ENCODE peak calls at places on chromosomes 11 and 22, in ten cellular contexts. G is AG04450; O is brain microvascular endothelial cell; N is HL-60; P is AG04449; C is foreskin fibroblast; Z is astrocyte of the cerebellum; M is CD8-positive, alpha-beta T cell; V is A549; B is GM12865. E is an unnamed sample.

GRCh38 chr22:39656495-39657490 is 86.2 kb downstream of the CACNA1I start:
- DNase-seq in G (no peak), O (no peak), N (no peak), P (no peak), C (no peak), Z (no peak), M (no peak), V (no peak), B (no peak), E (no peak)

GRCh38 chr11:34619062-34619516 is 1.8 kb upstream of the EHF start:
- DNase-seq in G (no peak), O (no peak), N (peak), P (no peak), C (no peak), Z (no peak), M (no peak), V (no peak), B (no peak), E (no peak)

GRCh38 chr11:88886796-88887195 is 179.0 kb downstream of the GRM5 start:
- DNase-seq in G (peak), O (peak), N (peak), P (no peak), C (peak), Z (no peak), M (peak), V (peak), B (peak), E (peak)

GRCh38 chr11:57842873-57843272 is 81.3 kb downstream of the CTNND1 start:
- DNase-seq in G (no peak), O (no peak), N (no peak), P (no peak), C (no peak), Z (no peak), M (no peak), V (no peak), B (no peak), E (no peak)

GRCh38 chr11:114172871-114173444 is 113.4 kb downstream of the ZBTB16 start:
- DNase-seq in G (no peak), O (no peak), N (no peak), P (no peak), C (no peak), Z (no peak), M (no peak), V (no peak), B (no peak), E (no peak)

GRCh38 chr11:34512810-34513673 is 552 bp downstream of the ELF5 start:
- DNase-seq in G (no peak), O (peak), N (peak), P (no peak), C (peak), Z (no peak), M (peak), V (peak), B (peak), E (peak)

GRCh38 chr22:23380911-23381310 is 199.2 kb downstream of the IGLL1 start:
- DNase-seq in G (no peak), O (no peak), N (no peak), P (no peak), C (no peak), Z (no peak), M (no peak), V (no peak), B (no peak), E (no peak)

GRCh38 chr11:48210052-48210451 is 6.6 kb upstream of the OR4B1 start:
- DNase-seq in G (no peak), O (peak), N (no peak), P (no peak), C (no peak), Z (no peak), M (no peak), V (peak), B (peak), E (no peak)

GRCh38 chr11:114122668-114123067 is 63.2 kb downstream of the ZBTB16 start:
- DNase-seq in G (no peak), O (no peak), N (no peak), P (no peak), C (no peak), Z (no peak), M (no peak), V (no peak), B (no peak), E (no peak)

GRCh38 chr11:56394381-56394780 is 18.1 kb upstream of the OR5AL1 start:
- DNase-seq in G (no peak), O (no peak), N (no peak), P (no peak), C (no peak), Z (no peak), M (no peak), V (no peak), B (no peak), E (no peak)

GRCh38 chr11:46899501-46900025 is 18.8 kb downstream of the LRP4 start:
- DNase-seq in G (no peak), O (no peak), N (no peak), P (no peak), C (no peak), Z (no peak), M (no peak), V (no peak), B (no peak), E (no peak)

GRCh38 chr11:76236092-76237026 is 30.1 kb upstream of the WNT11 start:
- DNase-seq in G (no peak), O (peak), N (peak), P (no peak), C (peak), Z (peak), M (peak), V (peak), B (peak), E (peak)

GRCh38 chr11:26842883-26843282 is 121.0 kb upstream of the SLC5A12 start:
- DNase-seq in G (no peak), O (no peak), N (no peak), P (no peak), C (no peak), Z (no peak), M (no peak), V (no peak), B (no peak), E (no peak)

GRCh38 chr11:131580466-131580865 is 210.1 kb downstream of the NTM start:
- DNase-seq in G (no peak), O (no peak), N (no peak), P (no peak), C (no peak), Z (no peak), M (no peak), V (no peak), B (no peak), E (no peak)

GRCh38 chr11:113632981-113633380 is 73.1 kb downstream of the TMPRSS5 start:
- DNase-seq in G (no peak), O (peak), N (no peak), P (no peak), C (no peak), Z (no peak), M (no peak), V (no peak), B (no peak), E (no peak)

GRCh38 chr11:11403763-11404725 is 51.0 kb upstream of the CSNK2A3 start:
- DNase-seq in G (no peak), O (peak), N (no peak), P (no peak), C (no peak), Z (peak), M (no peak), V (no peak), B (no peak), E (peak)

GRCh38 chr22:38461414-38462081 is 6.3 kb upstream of the KDELR3 start:
- DNase-seq in G (peak), O (peak), N (peak), P (no peak), C (peak), Z (peak), M (peak), V (peak), B (peak), E (peak)

GRCh38 chr11:116471608-116472007 is 301.2 kb downstream of the BUD13 start:
- DNase-seq in G (no peak), O (peak), N (no peak), P (no peak), C (no peak), Z (peak), M (no peak), V (no peak), B (no peak), E (peak)

GRCh38 chr11:101487775-101488174 is 96.0 kb downstream of the TRPC6 start:
- DNase-seq in G (peak), O (peak), N (no peak), P (peak), C (peak), Z (no peak), M (no peak), V (no peak), B (no peak), E (peak)

GRCh38 chr11:24421766-24422165 is 75.1 kb upstream of the LUZP2 start:
- DNase-seq in G (no peak), O (peak), N (no peak), P (no peak), C (no peak), Z (no peak), M (no peak), V (no peak), B (no peak), E (no peak)

GRCh38 chr11:15783619-15784018 is 572.7 kb downstream of the SOX6 start:
- DNase-seq in G (no peak), O (no peak), N (no peak), P (no peak), C (no peak), Z (no peak), M (no peak), V (no peak), B (no peak), E (peak)

GRCh38 chr22:46076651-46077339 is 73.5 kb upstream of the PPARA start:
- DNase-seq in G (no peak), O (no peak), N (no peak), P (peak), C (peak), Z (no peak), M (no peak), V (peak), B (no peak), E (peak)

GRCh38 chr11:47467372-47467771 is 18.4 kb upstream of the RAPSN start:
- DNase-seq in G (no peak), O (no peak), N (no peak), P (no peak), C (no peak), Z (no peak), M (no peak), V (no peak), B (no peak), E (no peak)

GRCh38 chr22:32583074-32583677 is 108.6 kb downstream of the FBXO7 start:
- DNase-seq in G (no peak), O (no peak), N (no peak), P (no peak), C (no peak), Z (no peak), M (no peak), V (no peak), B (no peak), E (no peak)

GRCh38 chr11:69840371-69841169 is 21.4 kb upstream of the FGF3 start:
- DNase-seq in G (no peak), O (no peak), N (no peak), P (no peak), C (no peak), Z (peak), M (no peak), V (no peak), B (no peak), E (peak)

GRCh38 chr11:74269161-74269809 is 42.2 kb downstream of the P4HA3 start:
- DNase-seq in G (peak), O (no peak), N (peak), P (no peak), C (no peak), Z (no peak), M (no peak), V (peak), B (no peak), E (peak)

GRCh38 chr22:36443198-36443770 is 38.2 kb downstream of the TXN2 start:
- DNase-seq in G (no peak), O (no peak), N (peak), P (no peak), C (no peak), Z (no peak), M (no peak), V (no peak), B (peak), E (no peak)

GRCh38 chr22:19884161-19884953 is 29.7 kb upstream of the GNB1L start:
- DNase-seq in G (no peak), O (no peak), N (no peak), P (no peak), C (no peak), Z (no peak), M (no peak), V (no peak), B (no peak), E (no peak)

GRCh38 chr22:47534150-47535133 is 772.0 kb downstream of the TBC1D22A start:
- DNase-seq in G (no peak), O (no peak), N (no peak), P (no peak), C (no peak), Z (no peak), M (no peak), V (no peak), B (no peak), E (no peak)

GRCh38 chr22:29306830-29307657 is 594 bp downstream of the GAS2L1 start:
- DNase-seq in G (no peak), O (peak), N (no peak), P (no peak), C (peak), Z (no peak), M (no peak), V (peak), B (no peak), E (peak)

GRCh38 chr11:62839050-62840015 is at the start of gene WDR74:
- DNase-seq in G (peak), O (peak), N (peak), P (peak), C (peak), Z (peak), M (peak), V (peak), B (peak), E (peak)
- TF ChIP-seq CTCF in G (no peak), O (no peak), N (no peak), P (no peak), C (no peak), Z (no peak), M (no peak), V (no peak), B (no peak), E (no peak)

DNA sequence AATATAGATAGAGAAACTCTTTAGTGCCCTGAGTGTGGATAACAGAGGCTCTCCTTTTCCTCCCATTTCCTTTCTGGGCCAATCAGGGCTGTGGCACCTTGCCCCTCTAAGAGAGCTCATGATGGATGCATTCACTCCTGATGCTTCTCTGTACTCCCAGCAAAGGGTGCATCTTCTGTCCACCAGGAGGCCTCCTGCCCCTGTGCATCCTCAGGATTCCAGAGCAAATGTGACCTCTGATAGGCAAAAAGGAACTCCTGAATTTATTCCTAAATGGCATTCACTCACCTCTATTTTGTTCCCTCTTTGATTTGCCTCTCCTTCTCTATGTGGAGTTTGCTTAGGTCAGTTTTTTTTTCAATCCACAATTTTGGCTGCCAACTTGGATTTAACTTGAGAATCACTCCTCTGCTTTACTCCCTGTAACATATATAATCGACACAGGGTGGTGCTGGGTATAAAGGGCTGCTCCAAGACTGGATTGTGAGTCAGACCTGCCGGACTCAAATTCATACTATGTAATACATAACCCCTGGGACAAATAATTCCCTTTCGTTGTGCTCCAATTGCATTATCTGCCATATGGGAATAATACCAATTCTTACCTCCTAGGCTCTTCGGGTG is 1.1 kb upstream of the MRGPRX4 start:
- DNase-seq in G (no peak), O (peak), N (no peak), P (no peak), C (peak), Z (no peak), M (no peak), V (peak), B (peak), E (peak)
- TF ChIP-seq CTCF in G (peak), O (peak), N (no peak), P (peak), C (peak), Z (peak), M (no peak), V (peak), B (peak), E (peak)

GRCh38 chr22:28019360-28019759 is 100.3 kb upstream of the PITPNB start:
- DNase-seq in G (no peak), O (no peak), N (no peak), P (no peak), C (peak), Z (no peak), M (no peak), V (no peak), B (no peak), E (peak)

GRCh38 chr22:28018461-28018927 is 99.4 kb upstream of the PITPNB start:
- DNase-seq in G (no peak), O (no peak), N (no peak), P (no peak), C (no peak), Z (no peak), M (no peak), V (no peak), B (no peak), E (no peak)

GRCh38 chr22:28021998-28022660 is 103.1 kb upstream of the PITPNB start:
- DNase-seq in G (no peak), O (no peak), N (no peak), P (no peak), C (no peak), Z (no peak), M (no peak), V (no peak), B (no peak), E (no peak)

GRCh38 chr22:28021116-28021997 is 102.3 kb upstream of the PITPNB start:
- DNase-seq in G (no peak), O (no peak), N (no peak), P (no peak), C (no peak), Z (no peak), M (no peak), V (no peak), B (no peak), E (no peak)

GRCh38 chr22:28019881-28020861 is 101.1 kb upstream of the PITPNB start:
- DNase-seq in G (no peak), O (peak), N (peak), P (no peak), C (peak), Z (no peak), M (peak), V (peak), B (peak), E (peak)
- TF ChIP-seq CTCF in G (peak), O (peak), N (peak), P (peak), C (peak), Z (peak), M (peak), V (peak), B (peak), E (peak)

GRCh38 chr11:65586676-65587075 is 8.9 kb downstream of the KCNK7 start:
- DNase-seq in G (no peak), O (no peak), N (no peak), P (no peak), C (peak), Z (no peak), M (no peak), V (no peak), B (no peak), E (no peak)

GRCh38 chr11:65589444-65590239 is 6.0 kb downstream of the KCNK7 start:
- DNase-seq in G (no peak), O (no peak), N (no peak), P (no peak), C (no peak), Z (no peak), M (no peak), V (no peak), B (peak), E (no peak)

GRCh38 chr11:65590240-65590738 is 5.3 kb downstream of the KCNK7 start:
- DNase-seq in G (peak), O (no peak), N (no peak), P (no peak), C (no peak), Z (no peak), M (no peak), V (no peak), B (no peak), E (no peak)

GRCh38 chr11:65586247-65586630 is 9.4 kb downstream of the KCNK7 start:
- DNase-seq in G (no peak), O (no peak), N (no peak), P (no peak), C (no peak), Z (no peak), M (no peak), V (no peak), B (no peak), E (no peak)

DNA sequence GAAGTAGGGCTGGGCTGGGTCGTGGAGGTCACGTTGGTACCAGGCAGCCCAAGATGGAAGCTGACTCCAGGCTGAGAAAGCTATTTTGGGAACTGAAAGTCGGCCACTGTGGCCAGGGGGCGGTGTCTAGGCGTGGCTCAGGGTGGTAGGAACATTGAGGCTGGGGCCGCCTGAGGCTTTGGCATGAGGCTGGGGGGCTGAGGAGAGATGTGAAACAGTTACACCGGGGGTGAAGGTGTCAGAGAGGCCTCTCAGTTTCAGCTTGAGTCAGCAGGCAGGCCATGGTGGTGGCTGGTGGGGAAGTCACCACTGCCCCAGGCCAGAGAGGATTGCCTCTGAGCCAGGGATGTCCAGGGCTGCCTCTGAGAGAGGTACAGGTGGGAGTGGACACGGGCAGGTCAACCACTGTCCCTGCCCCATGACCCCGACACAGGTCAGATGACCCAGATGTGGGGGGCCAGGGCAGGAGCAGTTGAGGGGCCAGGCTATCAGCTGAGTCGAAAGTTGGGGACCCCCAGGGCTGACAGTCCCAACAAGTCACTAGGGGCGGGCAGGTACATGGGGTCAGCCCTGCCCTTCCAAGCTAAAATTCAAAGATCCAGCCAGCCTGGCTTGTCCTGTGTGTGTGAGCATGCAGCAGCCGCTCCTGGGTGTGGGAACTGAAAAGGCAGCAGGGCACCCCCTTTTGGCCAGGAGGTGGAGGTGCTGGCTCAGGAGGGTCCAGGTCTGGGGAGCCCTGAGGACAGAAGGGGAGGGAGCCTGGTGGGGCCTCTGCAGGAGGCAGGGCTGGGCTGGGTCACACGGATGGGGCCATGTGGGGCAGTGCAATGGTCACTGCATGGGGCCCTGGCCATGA is 7.2 kb downstream of the KCNK7 start:
- DNase-seq in G (no peak), O (no peak), N (peak), P (no peak), C (peak), Z (no peak), M (peak), V (peak), B (peak), E (peak)
- TF ChIP-seq CTCF in G (peak), O (peak), N (peak), P (peak), C (peak), Z (peak), M (peak), V (peak), B (peak), E (peak)

GRCh38 chr22:22110548-22111266 is 128.1 kb upstream of the TOP3B start:
- DNase-seq in G (peak), O (peak), N (peak), P (no peak), C (peak), Z (peak), M (no peak), V (peak), B (peak), E (peak)

GRCh38 chr22:22111267-22111751 is 128.7 kb upstream of the TOP3B start:
- DNase-seq in G (peak), O (peak), N (no peak), P (peak), C (peak), Z (peak), M (no peak), V (peak), B (peak), E (peak)

GRCh38 chr22:22112533-22113294 is 130.1 kb upstream of the TOP3B start:
- DNase-seq in G (no peak), O (no peak), N (no peak), P (no peak), C (no peak), Z (no peak), M (no peak), V (no peak), B (no peak), E (no peak)

GRCh38 chr22:22111983-22112382 is 129.4 kb upstream of the TOP3B start:
- DNase-seq in G (no peak), O (no peak), N (no peak), P (no peak), C (no peak), Z (no peak), M (no peak), V (no peak), B (no peak), E (no peak)

GRCh38 chr22:22109693-22110466 is 127.3 kb upstream of the TOP3B start:
- DNase-seq in G (no peak), O (no peak), N (no peak), P (no peak), C (no peak), Z (no peak), M (no peak), V (no peak), B (no peak), E (no peak)
- TF ChIP-seq CTCF in G (peak), O (peak), N (no peak), P (no peak), C (no peak), Z (peak), M (no peak), V (peak), B (peak), E (peak)

GRCh38 chr22:49363526-49364230 is 464.0 kb downstream of the BRD1 start:
- DNase-seq in G (no peak), O (no peak), N (no peak), P (no peak), C (no peak), Z (no peak), M (no peak), V (no peak), B (no peak), E (no peak)
- TF ChIP-seq CTCF in G (no peak), O (no peak), N (no peak), P (no peak), C (no peak), Z (no peak), M (no peak), V (no peak), B (no peak), E (no peak)

E was measured in epithelial cell of esophagus.